ENCODE peak calls at places on chromosomes 5 and 9, in six cellular contexts. L is GM13977; J is T-helper 1 cell; S is cardiac muscle cell; I is activated gamma-delta T cell treated with anti-CD3 and anti-CD28 coated beads, Interleukin-2, amount 50 U/mL, for 16 hours; W is kidney tubule cell. K is an unnamed sample.

GRCh38 chr5:31236339-31236738 is 42.9 kb downstream of the CDH6 start:
- DNase-seq in S (no peak), L (no peak), W (no peak), J (no peak), I (no peak), K (no peak)

GRCh38 chr5:116361171-116361967 is 213.3 kb downstream of the SEMA6A start:
- DNase-seq in S (peak), W (peak), J (no peak), I (no peak), L (no peak), K (no peak)

GRCh38 chr5:94326579-94326978 is 291.8 kb downstream of the KIAA0825 start:
- DNase-seq in W (no peak), S (no peak), I (no peak), J (no peak), L (no peak), K (no peak)

GRCh38 chr9:129816501-129817435 is 7.2 kb downstream of the TOR1A start:
- DNase-seq in W (no peak), I (no peak), L (no peak), J (no peak), S (no peak), K (no peak)

GRCh38 chr9:126745574-126746411 is 59.0 kb upstream of the ZBTB43 start:
- DNase-seq in S (no peak), W (no peak), J (no peak), I (no peak), L (no peak), K (peak)

GRCh38 chr5:113255579-113256210 is 179.1 kb downstream of the TSSK1B start:
- DNase-seq in J (no peak), L (no peak), W (no peak), S (no peak), I (no peak), K (no peak)

GRCh38 chr5:143010335-143010734 is 240.2 kb downstream of the ARHGAP26 start:
- DNase-seq in S (no peak), I (no peak), J (no peak), L (no peak), W (peak), K (no peak)

GRCh38 chr9:35691325-35691631 is 1.6 kb upstream of the TPM2 start:
- DNase-seq in S (no peak), W (no peak), I (no peak), L (no peak), J (no peak), K (no peak)

GRCh38 chr5:59607126-59607807 is 286.3 kb downstream of the PDE4D start:
- DNase-seq in J (no peak), I (no peak), W (no peak), S (peak), L (no peak), K (no peak)

GRCh38 chr5:142789206-142789605 is 19.0 kb downstream of the ARHGAP26 start:
- DNase-seq in W (no peak), L (no peak), J (no peak), I (no peak), S (no peak), K (no peak)

GRCh38 chr9:134774991-134775540 is 105.5 kb upstream of the FCN2 start:
- DNase-seq in I (no peak), W (no peak), L (no peak), J (no peak), S (no peak), K (no peak)

GRCh38 chr5:69414885-69415583 is at the start of gene MARVELD2:
- DNase-seq in L (peak), I (peak), J (peak), S (peak), W (peak), K (peak)

GRCh38 chr5:132055808-132056609 is 4.4 kb upstream of the IL3 start:
- DNase-seq in I (peak), W (no peak), S (no peak), L (peak), J (peak), K (no peak)

GRCh38 chr9:127793093-127793708 is 7.4 kb downstream of the CDK9 start:
- DNase-seq in W (no peak), J (no peak), I (no peak), L (no peak), S (no peak), K (no peak)

GRCh38 chr5:112640495-112640894 is 97.2 kb upstream of the APC start:
- DNase-seq in L (no peak), I (no peak), S (no peak), W (no peak), J (no peak), K (no peak)

GRCh38 chr9:36535106-36535505 is 37.6 kb upstream of the MELK start:
- DNase-seq in J (no peak), I (no peak), W (no peak), S (no peak), L (no peak), K (no peak)

GRCh38 chr9:98124637-98125426 is 5.8 kb upstream of the TRIM14 start:
- DNase-seq in W (no peak), S (no peak), J (no peak), I (no peak), L (no peak), K (no peak)

GRCh38 chr9:109918359-109919163 is 138.6 kb downstream of the PALM2AKAP2 start:
- DNase-seq in I (no peak), S (no peak), W (no peak), L (peak), J (no peak), K (peak)

GRCh38 chr9:4855861-4856260 is 63.1 kb downstream of the RCL1 start:
- DNase-seq in W (peak), I (no peak), J (no peak), S (no peak), L (no peak), K (no peak)

GRCh38 chr5:60463179-60463868 is 236.6 kb downstream of the DEPDC1B start:
- DNase-seq in J (no peak), W (no peak), S (peak), I (no peak), L (no peak), K (no peak)

GRCh38 chr9:113886003-113886324 is 9.9 kb downstream of the ZNF618 start:
- DNase-seq in L (no peak), J (no peak), S (peak), W (no peak), I (no peak), K (no peak)

GRCh38 chr5:123659006-123659405 is 147.0 kb downstream of the CSNK1G3 start:
- DNase-seq in W (no peak), I (no peak), L (no peak), J (no peak), S (no peak), K (no peak)

GRCh38 chr5:12679731-12680130 is 775.5 kb upstream of the CTNND2 start:
- DNase-seq in W (no peak), I (no peak), S (no peak), L (no peak), J (no peak), K (no peak)

GRCh38 chr5:8953911-8954310 is 592.0 kb downstream of the SEMA5A start:
- DNase-seq in I (no peak), J (no peak), L (no peak), W (no peak), S (no peak), K (no peak)

GRCh38 chr5:160020969-160021368 is 12.0 kb downstream of the TTC1 start:
- DNase-seq in W (no peak), I (no peak), J (no peak), S (no peak), L (no peak), K (no peak)

GRCh38 chr9:126371007-126371870 is 44.6 kb downstream of the MVB12B start:
- DNase-seq in W (no peak), L (no peak), J (no peak), S (no peak), I (no peak), K (no peak)

GRCh38 chr5:73917433-73917832 is 291.4 kb downstream of the ARHGEF28 start:
- DNase-seq in I (no peak), S (no peak), L (no peak), J (no peak), W (peak), K (no peak)

GRCh38 chr9:131290039-131290766 is 680 bp downstream of the PLPP7 start:
- DNase-seq in W (no peak), S (no peak), J (no peak), I (no peak), L (no peak), K (no peak)

GRCh38 chr5:145984072-145984471 is 47.7 kb downstream of the SH3RF2 start:
- DNase-seq in L (no peak), I (no peak), J (no peak), S (peak), W (no peak), K (no peak)

GRCh38 chr5:36875051-36875788 is 1.3 kb upstream of the NIPBL start:
- DNase-seq in W (peak), L (peak), S (peak), J (peak), I (peak), K (peak)

GRCh38 chr9:114341152-114341830 is 11.6 kb downstream of the ORM2 start:
- DNase-seq in S (no peak), L (no peak), I (no peak), J (no peak), W (no peak), K (no peak)

GRCh38 chr9:8036914-8037524 is 237.4 kb upstream of the DMAC1 start:
- DNase-seq in I (no peak), S (no peak), J (no peak), L (no peak), W (no peak), K (no peak)

GRCh38 chr9:135973276-135974219 is 12.4 kb upstream of the UBAC1 start:
- DNase-seq in I (no peak), S (peak), J (no peak), L (no peak), W (no peak), K (no peak)

GRCh38 chr5:121108725-121109124 is 644.6 kb downstream of the PRR16 start:
- DNase-seq in W (no peak), J (no peak), L (no peak), I (no peak), S (no peak), K (no peak)

GRCh38 chr5:74182603-74183002 is 457.9 kb downstream of the ENC1 start:
- DNase-seq in L (no peak), I (no peak), S (no peak), J (no peak), W (no peak), K (no peak)

GRCh38 chr5:79105868-79106267 is 5.7 kb upstream of the BHMT start:
- DNase-seq in S (no peak), J (no peak), W (no peak), L (no peak), I (no peak), K (no peak)

GRCh38 chr5:53355316-53355715 is 125.1 kb upstream of the FST start:
- DNase-seq in I (no peak), J (no peak), W (no peak), S (no peak), L (no peak), K (no peak)